ENCODE peak calls at places on chromosome 7, in nine cellular contexts. One of them, this sample, is unnamed. For H3K4me1, the result is how much of the 10 kb centered on the place peaks cover.

GRCh38 chr7:47428780-47429472 is 153.0 kb downstream of the TNS3 start:
- DNase-seq in astrocyte: no peak
- DNase-seq in CD8-positive, alpha-beta memory T cell: no peak
- DNase-seq in HCT116: no peak
- DNase-seq in right lobe of liver: no peak
- DNase-seq in Peyer's patch: no peak
- DNase-seq in CD4-positive, alpha-beta memory T cell: no peak
- DNase-seq in right cardiac atrium: no peak
- DNase-seq in mesendoderm: no peak
- DNase-seq in this sample: no peak

GRCh38 chr7:47508389-47509380 is 73.2 kb downstream of the TNS3 start:
- DNase-seq in astrocyte: no peak
- DNase-seq in right lobe of liver: no peak
- DNase-seq in HCT116: no peak
- DNase-seq in Peyer's patch: no peak
- DNase-seq in right cardiac atrium: no peak
- DNase-seq in CD4-positive, alpha-beta memory T cell: no peak
- DNase-seq in CD8-positive, alpha-beta memory T cell: no peak
- DNase-seq in mesendoderm: peak
- DNase-seq in this sample: no peak

GRCh38 chr7:157462840-157463239 is 126.0 kb downstream of the DNAJB6 start:
- DNase-seq in Peyer's patch: no peak
- DNase-seq in mesendoderm: no peak
- DNase-seq in HCT116: no peak
- DNase-seq in CD8-positive, alpha-beta memory T cell: no peak
- DNase-seq in astrocyte: no peak
- DNase-seq in CD4-positive, alpha-beta memory T cell: no peak
- DNase-seq in right cardiac atrium: no peak
- DNase-seq in right lobe of liver: no peak
- DNase-seq in this sample: no peak

GRCh38 chr7:12328888-12329770 is 74.5 kb downstream of the VWDE start:
- DNase-seq in CD8-positive, alpha-beta memory T cell: no peak
- DNase-seq in Peyer's patch: no peak
- DNase-seq in right cardiac atrium: no peak
- DNase-seq in right lobe of liver: no peak
- DNase-seq in mesendoderm: peak
- DNase-seq in astrocyte: no peak
- DNase-seq in HCT116: no peak
- DNase-seq in CD4-positive, alpha-beta memory T cell: no peak
- DNase-seq in this sample: no peak

GRCh38 chr7:73986158-73986631 is 41.8 kb upstream of the ELN start:
- DNase-seq in right cardiac atrium: peak
- DNase-seq in right lobe of liver: no peak
- DNase-seq in CD4-positive, alpha-beta memory T cell: no peak
- DNase-seq in mesendoderm: no peak
- DNase-seq in CD8-positive, alpha-beta memory T cell: no peak
- DNase-seq in Peyer's patch: no peak
- DNase-seq in HCT116: no peak
- DNase-seq in astrocyte: no peak
- DNase-seq in this sample: no peak

GRCh38 chr7:96952974-96953391 is 52.4 kb upstream of the DLX6 start:
- DNase-seq in mesendoderm: no peak
- DNase-seq in right lobe of liver: no peak
- DNase-seq in Peyer's patch: no peak
- DNase-seq in CD8-positive, alpha-beta memory T cell: no peak
- DNase-seq in HCT116: no peak
- DNase-seq in CD4-positive, alpha-beta memory T cell: no peak
- DNase-seq in right cardiac atrium: no peak
- DNase-seq in astrocyte: peak
- DNase-seq in this sample: no peak

GRCh38 chr7:38855867-38856266 is 53.1 kb downstream of the VPS41 start:
- DNase-seq in CD4-positive, alpha-beta memory T cell: no peak
- DNase-seq in CD8-positive, alpha-beta memory T cell: no peak
- DNase-seq in HCT116: no peak
- DNase-seq in right cardiac atrium: no peak
- DNase-seq in astrocyte: no peak
- DNase-seq in right lobe of liver: no peak
- DNase-seq in mesendoderm: peak
- DNase-seq in Peyer's patch: no peak
- DNase-seq in this sample: no peak

GRCh38 chr7:19982841-19983835 is 209.7 kb upstream of the TMEM196 start:
- DNase-seq in Peyer's patch: peak
- DNase-seq in CD4-positive, alpha-beta memory T cell: no peak
- DNase-seq in mesendoderm: peak
- DNase-seq in CD8-positive, alpha-beta memory T cell: no peak
- DNase-seq in HCT116: peak
- DNase-seq in astrocyte: peak
- DNase-seq in right lobe of liver: no peak
- DNase-seq in right cardiac atrium: peak
- DNase-seq in this sample: peak

GRCh38 chr7:139950881-139951525 is 111.7 kb downstream of the PARP12 start:
- DNase-seq in right lobe of liver: no peak
- DNase-seq in CD4-positive, alpha-beta memory T cell: no peak
- DNase-seq in CD8-positive, alpha-beta memory T cell: no peak
- DNase-seq in mesendoderm: no peak
- DNase-seq in astrocyte: no peak
- DNase-seq in right cardiac atrium: no peak
- DNase-seq in Peyer's patch: no peak
- DNase-seq in HCT116: no peak
- DNase-seq in this sample: no peak

GRCh38 chr7:27151945-27152815 is at the start of gene HOXA3:
- DNase-seq in right lobe of liver: peak
- DNase-seq in HCT116: no peak
- DNase-seq in mesendoderm: no peak
- DNase-seq in astrocyte: no peak
- DNase-seq in right cardiac atrium: peak
- DNase-seq in Peyer's patch: peak
- DNase-seq in CD8-positive, alpha-beta memory T cell: no peak
- DNase-seq in CD4-positive, alpha-beta memory T cell: no peak
- DNase-seq in this sample: peak

GRCh38 chr7:157788573-157788972 is 451.8 kb downstream of the DNAJB6 start:
- DNase-seq in HCT116: no peak
- DNase-seq in CD4-positive, alpha-beta memory T cell: no peak
- DNase-seq in astrocyte: no peak
- DNase-seq in right cardiac atrium: no peak
- DNase-seq in CD8-positive, alpha-beta memory T cell: no peak
- DNase-seq in mesendoderm: no peak
- DNase-seq in right lobe of liver: peak
- DNase-seq in Peyer's patch: no peak
- DNase-seq in this sample: no peak

GRCh38 chr7:2542011-2542923 is 13.1 kb downstream of the BRAT1 start:
- DNase-seq in Peyer's patch: peak
- DNase-seq in HCT116: no peak
- DNase-seq in right cardiac atrium: peak
- DNase-seq in mesendoderm: no peak
- DNase-seq in CD4-positive, alpha-beta memory T cell: no peak
- DNase-seq in CD8-positive, alpha-beta memory T cell: no peak
- DNase-seq in astrocyte: no peak
- DNase-seq in right lobe of liver: no peak
- DNase-seq in this sample: no peak

GRCh38 chr7:46317256-46317655 is 396.2 kb upstream of the IGFBP3 start:
- DNase-seq in CD8-positive, alpha-beta memory T cell: no peak
- DNase-seq in CD4-positive, alpha-beta memory T cell: no peak
- DNase-seq in right lobe of liver: no peak
- DNase-seq in Peyer's patch: no peak
- DNase-seq in mesendoderm: no peak
- DNase-seq in HCT116: no peak
- DNase-seq in right cardiac atrium: no peak
- DNase-seq in astrocyte: peak
- DNase-seq in this sample: no peak

GRCh38 chr7:5467645-5468044 is 44.0 kb upstream of the TNRC18 start:
- DNase-seq in CD8-positive, alpha-beta memory T cell: no peak
- DNase-seq in Peyer's patch: no peak
- DNase-seq in HCT116: no peak
- DNase-seq in mesendoderm: no peak
- DNase-seq in right cardiac atrium: no peak
- DNase-seq in CD4-positive, alpha-beta memory T cell: no peak
- DNase-seq in astrocyte: no peak
- DNase-seq in right lobe of liver: no peak
- DNase-seq in this sample: no peak

GRCh38 chr7:22885824-22886255 is 63.2 kb upstream of the TOMM7 start:
- DNase-seq in Peyer's patch: no peak
- DNase-seq in right cardiac atrium: no peak
- DNase-seq in CD8-positive, alpha-beta memory T cell: no peak
- DNase-seq in CD4-positive, alpha-beta memory T cell: peak
- DNase-seq in mesendoderm: no peak
- DNase-seq in HCT116: no peak
- DNase-seq in astrocyte: no peak
- DNase-seq in right lobe of liver: no peak
- DNase-seq in this sample: no peak

GRCh38 chr7:45985902-45986301 is 64.8 kb upstream of the IGFBP3 start:
- DNase-seq in CD4-positive, alpha-beta memory T cell: no peak
- DNase-seq in CD8-positive, alpha-beta memory T cell: no peak
- DNase-seq in Peyer's patch: no peak
- DNase-seq in mesendoderm: peak
- DNase-seq in astrocyte: peak
- DNase-seq in right lobe of liver: no peak
- DNase-seq in HCT116: no peak
- DNase-seq in right cardiac atrium: no peak
- DNase-seq in this sample: no peak

GRCh38 chr7:494261-494687 is 25.4 kb downstream of the PDGFA start:
- DNase-seq in right lobe of liver: peak
- DNase-seq in astrocyte: no peak
- DNase-seq in CD8-positive, alpha-beta memory T cell: no peak
- DNase-seq in Peyer's patch: no peak
- DNase-seq in CD4-positive, alpha-beta memory T cell: no peak
- DNase-seq in right cardiac atrium: peak
- DNase-seq in HCT116: no peak
- DNase-seq in mesendoderm: no peak
- DNase-seq in this sample: no peak

GRCh38 chr7:496528-497295 is 22.9 kb downstream of the PDGFA start:
- DNase-seq in CD8-positive, alpha-beta memory T cell: no peak
- DNase-seq in HCT116: no peak
- DNase-seq in mesendoderm: no peak
- DNase-seq in Peyer's patch: no peak
- DNase-seq in right lobe of liver: peak
- DNase-seq in astrocyte: no peak
- DNase-seq in CD4-positive, alpha-beta memory T cell: no peak
- DNase-seq in right cardiac atrium: peak
- DNase-seq in this sample: no peak

GRCh38 chr7:494906-495305 is 24.7 kb downstream of the PDGFA start:
- DNase-seq in CD4-positive, alpha-beta memory T cell: no peak
- DNase-seq in mesendoderm: no peak
- DNase-seq in CD8-positive, alpha-beta memory T cell: no peak
- DNase-seq in right cardiac atrium: peak
- DNase-seq in right lobe of liver: peak
- DNase-seq in Peyer's patch: no peak
- DNase-seq in HCT116: no peak
- DNase-seq in astrocyte: no peak
- DNase-seq in this sample: no peak

GRCh38 chr7:495761-496321 is 23.8 kb downstream of the PDGFA start:
- DNase-seq in HCT116: no peak
- DNase-seq in right cardiac atrium: peak
- DNase-seq in CD4-positive, alpha-beta memory T cell: no peak
- DNase-seq in right lobe of liver: peak
- DNase-seq in astrocyte: no peak
- DNase-seq in Peyer's patch: no peak
- DNase-seq in mesendoderm: no peak
- DNase-seq in CD8-positive, alpha-beta memory T cell: no peak
- DNase-seq in this sample: no peak

DNA sequence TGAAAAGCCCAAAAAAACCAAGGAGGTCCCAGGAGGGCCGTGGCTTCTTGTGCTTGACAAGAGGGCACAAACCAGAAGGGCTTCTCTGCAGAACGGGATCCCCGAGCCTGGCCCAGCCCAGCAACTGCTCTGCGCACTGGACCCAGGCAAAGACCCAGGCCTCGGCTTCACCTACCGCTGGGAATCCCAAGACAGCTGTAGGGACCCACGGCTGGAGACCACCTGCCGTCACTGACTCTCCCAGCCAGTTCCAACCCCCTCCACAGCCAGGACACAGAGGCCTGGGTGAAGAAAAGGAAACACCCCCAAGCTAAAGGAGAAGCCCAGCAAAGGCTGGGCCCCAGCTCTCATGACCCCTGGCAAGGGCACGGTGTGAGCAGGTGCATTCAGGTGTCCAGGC is 24.3 kb downstream of the PDGFA start:
- DNase-seq in HCT116: no peak
- DNase-seq in mesendoderm: no peak
- DNase-seq in CD8-positive, alpha-beta memory T cell: no peak
- DNase-seq in CD4-positive, alpha-beta memory T cell: no peak
- DNase-seq in astrocyte: no peak
- DNase-seq in right lobe of liver: peak
- DNase-seq in right cardiac atrium: peak
- DNase-seq in Peyer's patch: no peak
- DNase-seq in this sample: no peak
- H3K4me1 ChIP-seq in HCT116: under half
- H3K4me1 ChIP-seq in mesendoderm: under half
- H3K4me1 ChIP-seq in CD8-positive, alpha-beta memory T cell: under half
- H3K4me1 ChIP-seq in CD4-positive, alpha-beta memory T cell: under half
- H3K4me1 ChIP-seq in astrocyte: under half
- H3K4me1 ChIP-seq in right lobe of liver: under half
- H3K4me1 ChIP-seq in right cardiac atrium: under half
- H3K4me1 ChIP-seq in Peyer's patch: under half
- H3K4me1 ChIP-seq in this sample: under half

GRCh38 chr7:92056276-92056675 is 78.0 kb downstream of the CYP51A1 start:
- DNase-seq in HCT116: no peak
- DNase-seq in right cardiac atrium: no peak
- DNase-seq in right lobe of liver: no peak
- DNase-seq in mesendoderm: peak
- DNase-seq in CD8-positive, alpha-beta memory T cell: no peak
- DNase-seq in CD4-positive, alpha-beta memory T cell: no peak
- DNase-seq in Peyer's patch: no peak
- DNase-seq in astrocyte: no peak
- DNase-seq in this sample: no peak
- H3K4me1 ChIP-seq in HCT116: under half
- H3K4me1 ChIP-seq in right cardiac atrium: under half
- H3K4me1 ChIP-seq in right lobe of liver: under half
- H3K4me1 ChIP-seq in mesendoderm: under half
- H3K4me1 ChIP-seq in CD8-positive, alpha-beta memory T cell: under half
- H3K4me1 ChIP-seq in CD4-positive, alpha-beta memory T cell: under half
- H3K4me1 ChIP-seq in Peyer's patch: under half
- H3K4me1 ChIP-seq in astrocyte: under half
- H3K4me1 ChIP-seq in this sample: under half

GRCh38 chr7:44380179-44380830 is 54.9 kb upstream of the CAMK2B start:
- DNase-seq in CD8-positive, alpha-beta memory T cell: no peak
- DNase-seq in mesendoderm: no peak
- DNase-seq in HCT116: no peak
- DNase-seq in right lobe of liver: no peak
- DNase-seq in astrocyte: no peak
- DNase-seq in Peyer's patch: no peak
- DNase-seq in CD4-positive, alpha-beta memory T cell: no peak
- DNase-seq in right cardiac atrium: no peak
- DNase-seq in this sample: no peak
- H3K4me1 ChIP-seq in CD8-positive, alpha-beta memory T cell: under half
- H3K4me1 ChIP-seq in mesendoderm: under half
- H3K4me1 ChIP-seq in HCT116: under half
- H3K4me1 ChIP-seq in right lobe of liver: under half
- H3K4me1 ChIP-seq in astrocyte: half or more
- H3K4me1 ChIP-seq in Peyer's patch: under half
- H3K4me1 ChIP-seq in CD4-positive, alpha-beta memory T cell: under half
- H3K4me1 ChIP-seq in right cardiac atrium: under half
- H3K4me1 ChIP-seq in this sample: half or more

DNA sequence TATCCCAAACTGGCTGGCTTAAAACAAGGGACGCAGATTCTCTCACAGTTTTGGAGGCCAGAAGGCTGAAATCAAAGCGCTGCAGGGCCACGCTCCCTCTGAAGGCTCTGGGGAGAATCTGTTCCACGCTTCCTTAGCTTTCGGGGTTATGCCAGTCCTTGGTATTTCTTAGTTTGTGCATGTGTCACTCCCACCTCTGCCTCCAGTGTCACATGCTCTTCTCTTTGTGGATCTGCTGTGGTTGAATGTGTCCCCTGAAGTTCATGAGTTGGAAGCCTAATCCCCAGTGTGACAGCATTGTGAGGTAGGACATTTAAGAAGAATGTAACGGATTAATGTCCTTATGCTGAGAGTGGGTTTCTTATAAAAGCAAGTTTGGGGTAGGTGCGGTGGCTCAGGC is 29.4 kb upstream of the RHEB start:
- DNase-seq in CD8-positive, alpha-beta memory T cell: no peak
- DNase-seq in mesendoderm: no peak
- DNase-seq in right cardiac atrium: no peak
- DNase-seq in right lobe of liver: no peak
- DNase-seq in astrocyte: no peak
- DNase-seq in Peyer's patch: no peak
- DNase-seq in CD4-positive, alpha-beta memory T cell: no peak
- DNase-seq in HCT116: no peak
- DNase-seq in this sample: no peak
- H3K4me1 ChIP-seq in CD8-positive, alpha-beta memory T cell: under half
- H3K4me1 ChIP-seq in mesendoderm: under half
- H3K4me1 ChIP-seq in right cardiac atrium: under half
- H3K4me1 ChIP-seq in right lobe of liver: under half
- H3K4me1 ChIP-seq in astrocyte: under half
- H3K4me1 ChIP-seq in Peyer's patch: under half
- H3K4me1 ChIP-seq in CD4-positive, alpha-beta memory T cell: under half
- H3K4me1 ChIP-seq in HCT116: under half
- H3K4me1 ChIP-seq in this sample: under half

This sample was measured in endothelial cell of umbilical vein.